ENCODE peak calls at places on chromosomes 6 and 20, in four cellular contexts. T is cardiac muscle cell, E is K562, Q is brain microvascular endothelial cell. F is an unnamed sample.

GRCh38 chr6:157438611-157439109 is 57.7 kb downstream of the ZDHHC14 start:
- DNase-seq in Q (no peak), T (peak; percentile 56), E (no peak), F (no peak)

GRCh38 chr6:150027806-150028565 is 2.7 kb upstream of the RAET1L start:
- DNase-seq in E (no peak), T (no peak), Q (no peak), F (no peak)

GRCh38 chr6:50030777-50031562 is 9.2 kb upstream of the DEFB110 start:
- DNase-seq in T (no peak), Q (no peak), E (peak; percentile 11), F (no peak)

GRCh38 chr20:63090682-63091571 is 84.2 kb upstream of the BHLHE23 start:
- DNase-seq in Q (no peak), T (no peak), E (no peak), F (no peak)

GRCh38 chr20:35122787-35123405 is 24.2 kb downstream of the EDEM2 start:
- DNase-seq in T (no peak), E (no peak), Q (no peak), F (no peak)

GRCh38 chr6:136149311-136149710 is 100.8 kb downstream of the MTFR2 start:
- DNase-seq in T (peak; percentile 44), Q (no peak), E (no peak), F (no peak)

GRCh38 chr6:137136065-137136464 is 37.4 kb downstream of the IL22RA2 start:
- DNase-seq in E (no peak), Q (no peak), T (peak; percentile 27), F (no peak)

GRCh38 chr6:134178230-134179044 is 126.0 kb upstream of the SLC2A12 start:
- DNase-seq in Q (peak; percentile 97), T (peak; percentile 97), E (peak; percentile 58), F (peak; percentile 86)

GRCh38 chr20:12916699-12917098 is 92.1 kb upstream of the SPTLC3 start:
- DNase-seq in Q (no peak), E (no peak), T (no peak), F (no peak)

GRCh38 chr6:52304917-52305316 is 20.4 kb upstream of the MCM3 start:
- DNase-seq in E (no peak), T (peak; percentile 56), Q (no peak), F (no peak)

GRCh38 chr6:122144229-122144628 is 255.2 kb upstream of the HSF2 start:
- DNase-seq in E (no peak), Q (no peak), T (no peak), F (no peak)

GRCh38 chr6:12030993-12031550 is 19.0 kb downstream of the HIVEP1 start:
- DNase-seq in Q (no peak), T (no peak), E (no peak), F (no peak)

GRCh38 chr20:3842332-3842930 is 4.2 kb upstream of the MAVS start:
- DNase-seq in T (no peak), E (no peak), Q (no peak), F (no peak)

GRCh38 chr20:63183422-63184146 is 32.3 kb downstream of the YTHDF1 start:
- DNase-seq in Q (peak; percentile 25), E (peak; percentile 73), T (peak; percentile 39), F (no peak)

GRCh38 chr6:129641344-129641743 is 68.6 kb downstream of the ARHGAP18 start:
- DNase-seq in T (peak; percentile 74), E (no peak), Q (peak; percentile 37), F (no peak)

GRCh38 chr6:12288844-12289654 is 1.1 kb upstream of the EDN1 start:
- DNase-seq in T (peak; percentile 80), Q (peak; percentile 68), E (peak; percentile 73), F (no peak)

GRCh38 chr6:170096803-170097504 is 193.9 kb downstream of the DLL1 start:
- DNase-seq in E (no peak), Q (no peak), T (no peak), F (no peak)

GRCh38 chr6:141173529-141173928 is 959.2 kb upstream of the GJE1 start:
- DNase-seq in T (no peak), Q (no peak), E (no peak), F (no peak)

GRCh38 chr20:63378115-63378429 is 16.9 kb upstream of the CHRNA4 start:
- DNase-seq in Q (no peak), T (no peak), E (no peak), F (no peak)

GRCh38 chr6:3990692-3991491 is 88.0 kb downstream of the FAM217A start:
- DNase-seq in E (peak; percentile 85), T (peak; percentile 95), Q (peak; percentile 90), F (peak; percentile 76)

GRCh38 chr20:36482044-36482473 is 59.3 kb upstream of the MYL9 start:
- DNase-seq in T (no peak), Q (no peak), E (no peak), F (no peak)

GRCh38 chr20:36792422-36792821 is 18.9 kb upstream of the DSN1 start:
- DNase-seq in T (peak; percentile 61), Q (peak; percentile 51), E (no peak), F (peak; percentile 42)

GRCh38 chr20:760751-761417 is 7.4 kb downstream of the SLC52A3 start:
- DNase-seq in Q (no peak), T (peak; percentile 42), E (peak; percentile 82), F (no peak)

GRCh38 chr20:39849664-39850063 is 839.4 kb downstream of the MAFB start:
- DNase-seq in T (peak; percentile 95), E (no peak), Q (peak; percentile 89), F (peak; percentile 83)

GRCh38 chr6:109373762-109374161 is 8.5 kb downstream of the CD164 start:
- DNase-seq in E (no peak), Q (no peak), T (no peak), F (no peak)

GRCh38 chr20:10492065-10492464 is 57.0 kb downstream of the SLX4IP start:
- DNase-seq in T (peak; percentile 84), E (peak; percentile 24), Q (peak; percentile 61), F (no peak)

GRCh38 chr20:46709459-46710148 is at the start of gene SLC2A10:
- DNase-seq in E (peak; percentile 54), T (peak; percentile 75), Q (peak; percentile 41), F (no peak)

GRCh38 chr6:40247516-40248115 is 313.4 kb upstream of the MOCS1 start:
- DNase-seq in Q (no peak), T (no peak), E (no peak), F (no peak)

DNA sequence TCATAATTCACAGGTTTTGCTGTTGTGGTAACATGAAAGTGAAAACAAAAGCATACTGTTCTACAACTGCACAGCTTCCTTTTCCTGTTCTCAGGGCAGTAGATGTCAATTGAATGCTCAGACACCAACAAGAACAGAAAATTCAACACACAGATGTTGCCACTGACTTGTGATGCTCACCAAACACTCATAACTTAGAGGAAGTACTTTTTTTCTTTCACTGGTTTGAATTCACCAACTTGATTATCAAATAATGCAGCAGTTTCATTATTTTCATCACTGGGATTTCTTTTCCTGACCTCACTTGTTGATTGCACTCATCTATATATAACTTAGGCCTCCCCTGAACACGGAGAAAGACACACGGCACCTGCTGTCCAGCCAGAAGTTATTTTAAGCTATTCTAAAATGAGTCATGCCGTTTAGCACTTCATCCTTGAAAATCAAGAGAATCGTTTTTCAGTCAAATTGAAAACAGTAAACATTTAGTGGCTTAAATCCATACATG is 957 bp downstream of the TXLNB start:
- DNase-seq in T (peak; percentile 61), Q (peak; percentile 40), E (no peak), F (no peak)
- H3K27ac ChIP-seq in T (peak overlapping the region; percentile 90), Q (peak overlapping the region; percentile 66), E (no peak overlapping the region), F (peak overlapping the region; percentile 73)

GRCh38 chr6:10413850-10414765 is 766 bp downstream of the TFAP2A start:
- DNase-seq in Q (no peak), E (no peak), T (no peak), F (no peak)
- TF ChIP-seq CTCF in Q (peak; percentile 50), E (peak; percentile 33), T (peak; percentile 5), F (no peak)

GRCh38 chr6:392441-393390 is 1.2 kb downstream of the IRF4 start:
- DNase-seq in E (no peak), T (no peak), Q (no peak), F (no peak)

GRCh38 chr6:389622-390021 is 1.9 kb upstream of the IRF4 start:
- DNase-seq in E (no peak), T (no peak), Q (no peak), F (no peak)

GRCh38 chr6:393391-394221 is 2.1 kb downstream of the IRF4 start:
- DNase-seq in E (no peak), T (no peak), Q (no peak), F (no peak)

GRCh38 chr6:390914-391558 is 516 bp upstream of the IRF4 start:
- DNase-seq in E (no peak), T (no peak), Q (no peak), F (no peak)

GRCh38 chr6:391559-392440 is at the start of gene IRF4:
- DNase-seq in E (no peak), Q (no peak), T (no peak), F (no peak)
- H3K4me3 ChIP-seq in E (no peak within 1 kb of the TSS), Q (peak within 1 kb of the TSS; percentile 20), T (peak within 1 kb of the TSS; percentile 16), F (no peak within 1 kb of the TSS)

DNA sequence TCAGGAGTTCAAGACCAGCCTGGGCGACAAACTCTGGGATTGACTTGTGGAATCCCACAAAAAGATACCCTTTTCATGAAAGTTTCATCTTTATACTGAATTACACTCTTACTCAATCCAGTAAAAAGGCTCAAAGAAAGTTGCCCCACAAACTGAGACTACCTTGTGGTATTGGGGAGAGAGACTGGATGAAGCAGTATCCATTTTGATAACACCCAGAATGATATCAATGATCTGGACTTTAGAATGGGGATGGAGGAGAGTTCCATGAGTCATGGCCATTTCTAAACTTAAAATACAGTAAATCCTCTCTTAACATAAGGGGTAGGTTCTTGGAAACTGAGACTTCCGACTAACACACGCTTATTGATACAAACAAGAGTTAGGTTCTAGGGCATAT is 4.7 kb downstream of the STAU1 start:
- DNase-seq in Q (no peak), E (no peak), T (no peak), F (no peak)
- H3K27ac ChIP-seq in Q (no peak overlapping the region), E (peak overlapping the region; percentile 48), T (no peak overlapping the region), F (no peak overlapping the region)

GRCh38 chr20:50712771-50713676 is 18.4 kb upstream of the PARD6B start:
- DNase-seq in E (no peak), Q (no peak), T (no peak), F (no peak)

GRCh38 chr20:50716518-50716917 is 14.9 kb upstream of the PARD6B start:
- DNase-seq in E (no peak), Q (no peak), T (no peak), F (no peak)

GRCh38 chr20:50715694-50716093 is 15.7 kb upstream of the PARD6B start:
- DNase-seq in Q (no peak), T (no peak), E (no peak), F (no peak)

GRCh38 chr20:50711113-50711825 is 19.9 kb upstream of the RIPOR3 start:
- DNase-seq in Q (no peak), E (no peak), T (no peak), F (no peak)

DNA sequence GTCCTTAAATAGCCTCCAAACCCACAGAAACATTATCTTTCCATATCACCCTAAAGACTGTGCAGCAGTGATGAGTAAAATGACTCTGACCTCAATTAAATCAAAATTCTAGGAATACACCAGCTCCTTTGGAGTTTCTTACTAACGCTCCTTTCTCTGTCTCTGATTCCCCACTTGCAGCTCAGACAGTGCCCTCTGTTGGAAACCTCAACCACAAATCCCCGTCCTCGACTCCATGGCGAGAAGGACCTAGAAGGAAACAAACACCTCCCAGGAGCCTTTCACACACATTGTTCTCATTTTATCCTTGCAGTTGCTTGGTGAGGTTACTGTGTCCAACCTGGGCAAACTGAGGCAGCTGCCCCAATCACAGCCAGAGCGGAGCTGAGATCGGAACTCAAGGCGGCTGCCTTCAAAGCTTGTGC is 17.7 kb upstream of the PARD6B start:
- DNase-seq in E (no peak), Q (no peak), T (peak; percentile 79), F (no peak)
- TF ChIP-seq CTCF in E (peak; percentile 78), Q (peak; percentile 75), T (peak; percentile 71), F (peak; percentile 73)

GRCh38 chr20:58850693-58851174 is at the start of gene GNAS-AS1:
- DNase-seq in E (peak; percentile 70), Q (peak; percentile 76), T (peak; percentile 93), F (peak; percentile 80)
- H3K4me3 ChIP-seq in E (peak within 1 kb of the TSS; percentile 44), Q (peak within 1 kb of the TSS; percentile 74), T (peak within 1 kb of the TSS; percentile 52), F (peak within 1 kb of the TSS; percentile 75)

F was measured in AG04450.